ENCODE peak calls at places on chromosomes 2 and 18, in five cellular contexts. W is NT2/D1, D is HCT116, Q is H1, P is K562. T is an unnamed sample.

GRCh38 chr2:88521445-88522070 is 69.1 kb upstream of the FOXI3 start:
- DNase-seq in W (no peak), D (no peak), Q (no peak), P (no peak), T (no peak)

GRCh38 chr2:239249781-239250180 is 151.0 kb downstream of the HDAC4 start:
- DNase-seq in W (no peak), D (no peak), Q (no peak), P (no peak), T (no peak)

GRCh38 chr2:201680743-201681142 is 17.7 kb downstream of the MPP4 start:
- DNase-seq in W (peak), D (peak), Q (peak), P (peak), T (no peak)

GRCh38 chr18:23337599-23338444 is 115.3 kb upstream of the RIOK3 start:
- DNase-seq in W (no peak), D (peak), Q (no peak), P (peak), T (no peak)

GRCh38 chr2:226172939-226173338 is 626.7 kb downstream of the IRS1 start:
- DNase-seq in W (no peak), D (no peak), Q (no peak), P (no peak), T (no peak)

GRCh38 chr2:220687231-220687843 is 884.8 kb downstream of the EPHA4 start:
- DNase-seq in W (peak), D (peak), Q (no peak), P (peak), T (no peak)

GRCh38 chr2:190451561-190452176 is 43.5 kb downstream of the MFSD6 start:
- DNase-seq in W (no peak), D (no peak), Q (no peak), P (no peak), T (no peak)

GRCh38 chr2:46847185-46847710 is 68.4 kb downstream of the MCFD2 start:
- DNase-seq in W (no peak), D (no peak), Q (no peak), P (no peak), T (no peak)

GRCh38 chr2:196314780-196315179 is 143.4 kb upstream of the STK17B start:
- DNase-seq in W (no peak), D (no peak), Q (no peak), P (no peak), T (no peak)

GRCh38 chr2:98185801-98186200 is 98.8 kb downstream of the VWA3B start:
- DNase-seq in W (no peak), D (no peak), Q (no peak), P (no peak), T (no peak)

DNA sequence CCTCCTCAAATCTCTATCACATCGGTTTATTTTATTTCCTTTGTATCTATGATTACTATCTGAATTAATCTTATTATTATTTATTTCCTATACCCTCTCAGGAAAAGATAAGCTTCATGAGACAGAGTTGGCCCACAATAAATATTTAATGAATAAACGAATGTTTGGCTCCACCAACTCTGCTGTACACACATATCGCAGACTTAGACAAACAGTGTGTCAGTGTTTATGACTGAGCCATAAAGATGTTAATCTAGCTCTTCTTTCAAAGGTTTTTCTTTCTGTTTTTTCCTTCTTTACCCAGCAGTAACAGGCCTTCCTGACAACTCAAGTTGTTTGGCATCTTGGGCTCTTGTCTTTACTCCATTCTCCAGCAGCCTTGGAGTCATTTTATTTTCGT is 329.5 kb downstream of the CDH2 start:
- DNase-seq in W (no peak), D (no peak), Q (no peak), P (no peak), T (no peak)
- TF ChIP-seq ZNF274 in W (no peak), D (no peak), Q (no peak), P (no peak), T (no peak)

DNA sequence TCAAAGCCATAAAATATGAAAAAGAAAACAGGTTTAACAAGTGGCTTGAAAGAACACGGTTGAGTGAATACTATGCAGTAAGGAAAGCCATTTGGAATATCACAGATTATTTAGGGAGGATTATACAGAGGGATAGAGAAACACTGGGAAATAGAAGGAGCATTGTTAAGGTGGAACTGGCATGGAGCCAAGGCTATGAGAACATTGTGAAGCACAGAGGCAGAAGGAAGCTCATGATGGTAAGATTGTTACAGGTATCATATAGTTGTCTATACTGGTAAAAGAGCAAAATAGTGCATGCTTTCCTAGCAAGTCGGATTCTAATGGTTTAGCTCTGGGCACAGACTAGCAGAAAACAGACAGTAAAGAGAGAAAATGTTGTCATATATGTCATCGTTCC is 87.0 kb downstream of the SS18 start:
- DNase-seq in W (no peak), D (no peak), Q (no peak), P (peak), T (no peak)
- TF ChIP-seq ZNF274 in W (no peak), D (no peak), Q (no peak), P (no peak), T (no peak)

GRCh38 chr18:21916594-21916993 is 176.0 kb downstream of the MIB1 start:
- DNase-seq in W (no peak), D (no peak), Q (no peak), P (no peak), T (no peak)

GRCh38 chr18:21915546-21915945 is 175.0 kb downstream of the MIB1 start:
- DNase-seq in W (no peak), D (no peak), Q (no peak), P (no peak), T (no peak)

GRCh38 chr18:21911551-21911950 is 171.0 kb downstream of the MIB1 start:
- DNase-seq in W (no peak), D (no peak), Q (no peak), P (no peak), T (no peak)

GRCh38 chr18:21912339-21913239 is 172.0 kb downstream of the MIB1 start:
- DNase-seq in W (peak), D (no peak), Q (no peak), P (no peak), T (no peak)

DNA sequence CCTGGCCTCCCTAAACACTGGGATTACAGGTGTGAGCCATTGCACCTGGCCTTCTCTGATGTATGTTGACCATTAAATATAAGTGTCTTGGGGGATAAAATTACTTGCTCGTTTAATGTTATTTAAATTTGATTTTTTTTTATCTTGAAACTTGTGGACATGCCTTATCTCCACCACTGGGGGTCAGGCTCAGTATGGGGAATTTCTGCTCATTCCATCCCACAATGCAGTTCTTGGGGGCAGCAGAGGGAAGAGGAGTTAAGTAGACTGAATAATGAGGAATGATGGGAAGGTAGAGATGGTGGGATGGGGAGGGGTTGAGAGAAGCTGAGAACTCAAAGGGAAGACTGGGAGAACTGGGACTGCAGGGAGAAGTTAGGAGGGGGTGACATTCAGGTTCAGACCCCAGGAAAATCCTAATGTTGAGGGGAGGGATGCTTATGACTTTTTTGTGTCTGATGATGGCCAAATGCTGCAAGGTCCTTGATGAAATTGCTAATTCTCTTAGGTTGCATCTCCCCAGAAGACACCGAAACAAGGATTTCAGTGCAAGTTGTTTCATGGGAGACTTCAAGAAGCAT is 174.2 kb downstream of the MIB1 start:
- DNase-seq in W (peak), D (peak), Q (no peak), P (peak), T (no peak)
- TF ChIP-seq ZNF274 in W (no peak), D (no peak), Q (no peak), P (no peak), T (no peak)

DNA sequence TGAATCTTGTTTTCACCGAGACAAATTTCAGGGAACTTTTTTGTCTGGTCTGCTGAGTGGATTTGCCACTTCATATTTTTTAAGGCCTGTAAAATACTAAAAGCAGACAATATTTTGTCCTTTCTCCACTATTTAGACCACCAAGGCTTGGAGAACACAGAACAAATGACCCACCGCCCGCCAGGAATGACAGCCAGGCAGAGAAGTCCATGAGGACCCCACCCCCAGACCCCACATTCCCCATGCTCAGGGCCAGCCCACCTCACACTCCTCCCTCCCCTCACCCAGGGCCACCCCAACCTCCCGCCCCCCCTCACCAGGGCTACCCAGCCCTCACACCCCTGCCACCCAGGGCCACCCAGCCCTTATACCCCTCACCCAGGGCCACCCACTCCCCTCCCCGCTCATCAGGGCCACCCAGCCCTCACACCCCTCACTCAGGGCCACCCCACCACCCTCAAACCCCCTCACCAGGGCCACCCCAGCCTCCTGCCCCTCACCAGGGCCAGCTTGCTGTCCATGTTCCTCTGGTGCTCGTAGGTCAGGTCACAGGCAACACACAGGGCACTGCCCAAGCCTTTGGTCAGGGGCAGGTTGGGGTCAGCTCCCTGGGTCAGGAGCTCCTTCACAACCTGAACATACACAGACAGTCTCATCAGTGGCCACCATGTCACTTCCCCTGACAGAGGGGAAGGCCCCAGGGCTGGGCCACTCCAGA is 50.6 kb downstream of the ANKMY1 start:
- DNase-seq in W (no peak), D (no peak), Q (no peak), P (no peak), T (no peak)
- TF ChIP-seq ZNF274 in W (no peak), D (no peak), Q (no peak), P (no peak), T (no peak)

GRCh38 chr2:101696272-101697123 is 1.0 kb upstream of the MAP4K4 start:
- DNase-seq in W (no peak), D (no peak), Q (peak), P (no peak), T (no peak)

GRCh38 chr2:101697124-101697793 is at the start of gene MAP4K4:
- DNase-seq in W (peak), D (peak), Q (peak), P (peak), T (no peak)

GRCh38 chr2:101698419-101699190 is 1.1 kb downstream of the MAP4K4 start:
- DNase-seq in W (no peak), D (peak), Q (no peak), P (peak), T (no peak)

GRCh38 chr2:101699191-101699938 is 1.9 kb downstream of the MAP4K4 start:
- DNase-seq in W (no peak), D (no peak), Q (no peak), P (no peak), T (no peak)

DNA sequence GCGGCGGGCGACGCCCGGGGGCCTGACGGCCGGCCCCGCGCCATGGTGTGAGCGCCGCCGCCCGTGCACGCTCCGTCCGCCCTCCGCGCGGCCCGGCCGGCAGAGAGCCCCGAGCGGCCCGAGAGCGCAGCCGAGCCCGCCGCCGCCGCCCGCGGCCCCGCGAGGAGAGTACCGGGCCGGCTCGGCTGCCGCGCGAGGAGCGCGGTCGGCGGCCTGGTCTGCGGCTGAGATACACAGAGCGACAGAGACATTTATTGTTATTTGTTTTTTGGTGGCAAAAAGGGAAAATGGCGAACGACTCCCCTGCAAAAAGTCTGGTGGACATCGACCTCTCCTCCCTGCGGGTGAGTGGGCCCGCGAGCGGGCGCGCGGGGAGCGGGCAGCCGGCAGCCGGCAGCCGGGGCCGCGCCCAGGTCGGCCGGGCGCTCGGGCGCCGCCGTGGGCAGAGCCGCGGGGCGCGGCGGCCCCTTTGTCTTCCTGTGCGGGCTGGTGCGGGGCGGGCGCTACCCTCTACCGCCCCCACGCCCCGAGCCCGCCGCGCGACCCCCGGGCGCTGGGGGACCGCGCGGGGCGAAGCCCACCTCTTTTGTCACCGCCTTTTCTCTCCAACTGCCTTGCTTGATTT is 399 bp downstream of the MAP4K4 start:
- DNase-seq in W (no peak), D (no peak), Q (no peak), P (no peak), T (no peak)
- TF ChIP-seq ZNF274 in W (no peak), D (no peak), Q (no peak), P (no peak), T (no peak)

GRCh38 chr2:234339016-234339415 is 157.9 kb downstream of the ARL4C start:
- DNase-seq in W (no peak), D (no peak), Q (no peak), P (no peak), T (no peak)
- TF ChIP-seq ZNF274 in W (no peak), D (no peak), Q (no peak), P (no peak), T (no peak)

GRCh38 chr18:9737814-9738160 is 29.7 kb downstream of the RAB31 start:
- DNase-seq in W (no peak), D (no peak), Q (no peak), P (peak), T (no peak)
- TF ChIP-seq ZNF274 in W (no peak), D (no peak), Q (no peak), P (no peak), T (no peak)